ENCODE peak calls at places on chromosomes 12 and 14, in nine cellular contexts. One of them, this sample, is unnamed. For H3K4me1, the result is how much of the 10 kb centered on the place peaks cover.

GRCh38 chr12:30908389-30909087 is 18.0 kb upstream of the TSPAN11 start:
- DNase-seq in lower lobe of right lung: no peak
- DNase-seq in heart left ventricle: no peak
- DNase-seq in left ventricle myocardium inferior: no peak
- DNase-seq in A549: no peak
- DNase-seq in Peyer's patch: no peak
- DNase-seq in mucosa of descending colon: no peak
- DNase-seq in stomach: no peak
- DNase-seq in lung: no peak
- DNase-seq in this sample: no peak

GRCh38 chr12:118148287-118148686 is 12.4 kb downstream of the PEBP1 start:
- DNase-seq in lung: no peak
- DNase-seq in Peyer's patch: no peak
- DNase-seq in A549: no peak
- DNase-seq in lower lobe of right lung: no peak
- DNase-seq in mucosa of descending colon: no peak
- DNase-seq in stomach: no peak
- DNase-seq in left ventricle myocardium inferior: no peak
- DNase-seq in heart left ventricle: no peak
- DNase-seq in this sample: no peak

GRCh38 chr12:124884587-124885438 is 21.1 kb upstream of the SCARB1 start:
- DNase-seq in lung: no peak
- DNase-seq in stomach: peak
- DNase-seq in mucosa of descending colon: peak
- DNase-seq in A549: no peak
- DNase-seq in heart left ventricle: no peak
- DNase-seq in left ventricle myocardium inferior: no peak
- DNase-seq in lower lobe of right lung: peak
- DNase-seq in Peyer's patch: peak
- DNase-seq in this sample: no peak

GRCh38 chr12:116659771-116660481 is 77.9 kb downstream of the SPRING1 start:
- DNase-seq in Peyer's patch: no peak
- DNase-seq in lower lobe of right lung: no peak
- DNase-seq in heart left ventricle: no peak
- DNase-seq in left ventricle myocardium inferior: no peak
- DNase-seq in A549: no peak
- DNase-seq in mucosa of descending colon: no peak
- DNase-seq in lung: no peak
- DNase-seq in stomach: peak
- DNase-seq in this sample: no peak

GRCh38 chr14:103527408-103528157 is 1.4 kb upstream of the TRMT61A start:
- DNase-seq in left ventricle myocardium inferior: no peak
- DNase-seq in Peyer's patch: peak
- DNase-seq in lower lobe of right lung: no peak
- DNase-seq in lung: no peak
- DNase-seq in heart left ventricle: no peak
- DNase-seq in A549: no peak
- DNase-seq in stomach: no peak
- DNase-seq in mucosa of descending colon: peak
- DNase-seq in this sample: no peak

GRCh38 chr14:61193471-61193870 is 87.7 kb downstream of the TMEM30B start:
- DNase-seq in mucosa of descending colon: no peak
- DNase-seq in lower lobe of right lung: no peak
- DNase-seq in A549: no peak
- DNase-seq in heart left ventricle: no peak
- DNase-seq in stomach: no peak
- DNase-seq in lung: no peak
- DNase-seq in left ventricle myocardium inferior: no peak
- DNase-seq in Peyer's patch: no peak
- DNase-seq in this sample: no peak

GRCh38 chr12:117671734-117672133 is 297.1 kb downstream of the KSR2 start:
- DNase-seq in left ventricle myocardium inferior: peak
- DNase-seq in lung: no peak
- DNase-seq in heart left ventricle: no peak
- DNase-seq in lower lobe of right lung: no peak
- DNase-seq in stomach: no peak
- DNase-seq in mucosa of descending colon: peak
- DNase-seq in A549: peak
- DNase-seq in Peyer's patch: no peak
- DNase-seq in this sample: no peak

GRCh38 chr12:122197612-122197966 is 5.9 kb upstream of the B3GNT4 start:
- DNase-seq in A549: no peak
- DNase-seq in heart left ventricle: no peak
- DNase-seq in lung: no peak
- DNase-seq in lower lobe of right lung: no peak
- DNase-seq in stomach: no peak
- DNase-seq in mucosa of descending colon: no peak
- DNase-seq in left ventricle myocardium inferior: no peak
- DNase-seq in Peyer's patch: no peak
- DNase-seq in this sample: no peak

GRCh38 chr12:124827588-124828184 is 36.0 kb downstream of the SCARB1 start:
- DNase-seq in Peyer's patch: no peak
- DNase-seq in lung: no peak
- DNase-seq in lower lobe of right lung: no peak
- DNase-seq in mucosa of descending colon: no peak
- DNase-seq in A549: peak
- DNase-seq in heart left ventricle: no peak
- DNase-seq in stomach: no peak
- DNase-seq in left ventricle myocardium inferior: no peak
- DNase-seq in this sample: no peak

GRCh38 chr12:40691913-40692616 is at the start of gene CNTN1:
- DNase-seq in lower lobe of right lung: peak
- DNase-seq in Peyer's patch: no peak
- DNase-seq in stomach: no peak
- DNase-seq in lung: peak
- DNase-seq in mucosa of descending colon: peak
- DNase-seq in A549: peak
- DNase-seq in heart left ventricle: no peak
- DNase-seq in left ventricle myocardium inferior: peak
- DNase-seq in this sample: peak

GRCh38 chr14:90362558-90362896 is 30.8 kb upstream of the NRDE2 start:
- DNase-seq in heart left ventricle: no peak
- DNase-seq in A549: no peak
- DNase-seq in lung: no peak
- DNase-seq in Peyer's patch: no peak
- DNase-seq in stomach: no peak
- DNase-seq in mucosa of descending colon: no peak
- DNase-seq in lower lobe of right lung: no peak
- DNase-seq in left ventricle myocardium inferior: no peak
- DNase-seq in this sample: no peak

GRCh38 chr12:54251667-54252284 is 28.1 kb downstream of the CBX5 start:
- DNase-seq in lower lobe of right lung: no peak
- DNase-seq in mucosa of descending colon: no peak
- DNase-seq in stomach: no peak
- DNase-seq in A549: peak
- DNase-seq in Peyer's patch: no peak
- DNase-seq in left ventricle myocardium inferior: no peak
- DNase-seq in heart left ventricle: no peak
- DNase-seq in lung: no peak
- DNase-seq in this sample: no peak

GRCh38 chr12:104291867-104292524 is 11.5 kb upstream of the EID3 start:
- DNase-seq in left ventricle myocardium inferior: no peak
- DNase-seq in lung: no peak
- DNase-seq in A549: peak
- DNase-seq in heart left ventricle: no peak
- DNase-seq in mucosa of descending colon: no peak
- DNase-seq in Peyer's patch: no peak
- DNase-seq in lower lobe of right lung: no peak
- DNase-seq in stomach: no peak
- DNase-seq in this sample: no peak

GRCh38 chr14:34684578-34684977 is 29.8 kb downstream of the CFL2 start:
- DNase-seq in stomach: no peak
- DNase-seq in heart left ventricle: no peak
- DNase-seq in lower lobe of right lung: no peak
- DNase-seq in mucosa of descending colon: no peak
- DNase-seq in left ventricle myocardium inferior: no peak
- DNase-seq in A549: no peak
- DNase-seq in Peyer's patch: no peak
- DNase-seq in lung: no peak
- DNase-seq in this sample: no peak

GRCh38 chr12:59372971-59373370 is 222.9 kb upstream of the SLC16A7 start:
- DNase-seq in A549: peak
- DNase-seq in heart left ventricle: no peak
- DNase-seq in lung: no peak
- DNase-seq in mucosa of descending colon: no peak
- DNase-seq in lower lobe of right lung: no peak
- DNase-seq in stomach: no peak
- DNase-seq in left ventricle myocardium inferior: no peak
- DNase-seq in Peyer's patch: no peak
- DNase-seq in this sample: no peak

DNA sequence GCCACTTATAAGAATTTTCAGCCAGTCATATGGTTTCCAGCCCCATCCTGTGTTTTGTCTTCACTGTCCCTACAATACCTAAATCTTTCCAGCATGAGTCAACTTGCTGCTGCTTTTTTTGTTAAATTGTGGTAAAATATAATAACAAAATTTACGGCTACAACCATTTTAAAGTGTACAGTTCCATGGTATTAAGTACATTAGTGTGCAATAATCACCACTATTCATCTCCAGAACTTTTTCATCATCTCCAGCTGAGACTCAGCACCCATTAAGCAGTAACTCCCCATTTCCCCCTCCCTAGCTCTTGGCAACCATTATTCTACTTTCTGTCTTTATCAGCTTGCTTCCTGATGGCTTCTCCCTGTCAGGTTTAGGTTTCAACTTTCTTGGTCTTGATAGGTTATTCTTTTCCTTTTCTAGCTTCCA is 39.1 kb downstream of the FRS2 start:
- DNase-seq in Peyer's patch: no peak
- DNase-seq in stomach: no peak
- DNase-seq in left ventricle myocardium inferior: no peak
- DNase-seq in lung: no peak
- DNase-seq in A549: no peak
- DNase-seq in mucosa of descending colon: no peak
- DNase-seq in heart left ventricle: no peak
- DNase-seq in lower lobe of right lung: no peak
- DNase-seq in this sample: no peak
- H3K4me3 ChIP-seq in Peyer's patch: no peak
- H3K4me3 ChIP-seq in stomach: no peak
- H3K4me3 ChIP-seq in left ventricle myocardium inferior: no peak
- H3K4me3 ChIP-seq in lung: no peak
- H3K4me3 ChIP-seq in A549: no peak
- H3K4me3 ChIP-seq in mucosa of descending colon: no peak
- H3K4me3 ChIP-seq in heart left ventricle: no peak
- H3K4me3 ChIP-seq in lower lobe of right lung: no peak
- H3K4me3 ChIP-seq in this sample: no peak

GRCh38 chr14:62497708-62498107 is 547.5 kb downstream of the KCNH5 start:
- DNase-seq in mucosa of descending colon: no peak
- DNase-seq in lower lobe of right lung: no peak
- DNase-seq in Peyer's patch: no peak
- DNase-seq in left ventricle myocardium inferior: no peak
- DNase-seq in stomach: no peak
- DNase-seq in A549: no peak
- DNase-seq in lung: no peak
- DNase-seq in heart left ventricle: no peak
- DNase-seq in this sample: no peak
- TF ChIP-seq CTCF in mucosa of descending colon: no peak
- TF ChIP-seq CTCF in lower lobe of right lung: no peak
- TF ChIP-seq CTCF in Peyer's patch: no peak
- TF ChIP-seq CTCF in left ventricle myocardium inferior: no peak
- TF ChIP-seq CTCF in stomach: no peak
- TF ChIP-seq CTCF in A549: no peak
- TF ChIP-seq CTCF in lung: no peak
- TF ChIP-seq CTCF in heart left ventricle: no peak
- TF ChIP-seq CTCF in this sample: no peak

GRCh38 chr14:91885113-91885712 is 17.9 kb upstream of the TC2N start:
- DNase-seq in lung: no peak
- DNase-seq in Peyer's patch: no peak
- DNase-seq in left ventricle myocardium inferior: no peak
- DNase-seq in mucosa of descending colon: no peak
- DNase-seq in stomach: no peak
- DNase-seq in A549: no peak
- DNase-seq in lower lobe of right lung: no peak
- DNase-seq in heart left ventricle: no peak
- DNase-seq in this sample: no peak
- H3K4me1 ChIP-seq in lung: under half
- H3K4me1 ChIP-seq in Peyer's patch: under half
- H3K4me1 ChIP-seq in left ventricle myocardium inferior: under half
- H3K4me1 ChIP-seq in mucosa of descending colon: under half
- H3K4me1 ChIP-seq in stomach: under half
- H3K4me1 ChIP-seq in A549: under half
- H3K4me1 ChIP-seq in lower lobe of right lung: under half
- H3K4me1 ChIP-seq in heart left ventricle: under half
- H3K4me1 ChIP-seq in this sample: under half

GRCh38 chr14:41604793-41605534 is 1.7 kb upstream of the LRFN5 start:
- DNase-seq in mucosa of descending colon: no peak
- DNase-seq in A549: no peak
- DNase-seq in Peyer's patch: no peak
- DNase-seq in stomach: no peak
- DNase-seq in lower lobe of right lung: no peak
- DNase-seq in heart left ventricle: peak
- DNase-seq in lung: no peak
- DNase-seq in left ventricle myocardium inferior: peak
- DNase-seq in this sample: no peak

GRCh38 chr14:41607966-41608663 is 1.4 kb downstream of the LRFN5 start:
- DNase-seq in Peyer's patch: no peak
- DNase-seq in mucosa of descending colon: no peak
- DNase-seq in left ventricle myocardium inferior: no peak
- DNase-seq in lower lobe of right lung: no peak
- DNase-seq in A549: no peak
- DNase-seq in stomach: no peak
- DNase-seq in heart left ventricle: no peak
- DNase-seq in lung: no peak
- DNase-seq in this sample: no peak

GRCh38 chr14:41607119-41607785 is 576 bp downstream of the LRFN5 start:
- DNase-seq in heart left ventricle: no peak
- DNase-seq in Peyer's patch: no peak
- DNase-seq in lung: no peak
- DNase-seq in mucosa of descending colon: no peak
- DNase-seq in lower lobe of right lung: no peak
- DNase-seq in stomach: no peak
- DNase-seq in A549: no peak
- DNase-seq in left ventricle myocardium inferior: no peak
- DNase-seq in this sample: no peak

GRCh38 chr14:41606249-41607118 is at the start of gene LRFN5:
- DNase-seq in heart left ventricle: peak
- DNase-seq in lower lobe of right lung: no peak
- DNase-seq in stomach: no peak
- DNase-seq in A549: no peak
- DNase-seq in lung: peak
- DNase-seq in mucosa of descending colon: no peak
- DNase-seq in Peyer's patch: no peak
- DNase-seq in left ventricle myocardium inferior: peak
- DNase-seq in this sample: no peak

DNA sequence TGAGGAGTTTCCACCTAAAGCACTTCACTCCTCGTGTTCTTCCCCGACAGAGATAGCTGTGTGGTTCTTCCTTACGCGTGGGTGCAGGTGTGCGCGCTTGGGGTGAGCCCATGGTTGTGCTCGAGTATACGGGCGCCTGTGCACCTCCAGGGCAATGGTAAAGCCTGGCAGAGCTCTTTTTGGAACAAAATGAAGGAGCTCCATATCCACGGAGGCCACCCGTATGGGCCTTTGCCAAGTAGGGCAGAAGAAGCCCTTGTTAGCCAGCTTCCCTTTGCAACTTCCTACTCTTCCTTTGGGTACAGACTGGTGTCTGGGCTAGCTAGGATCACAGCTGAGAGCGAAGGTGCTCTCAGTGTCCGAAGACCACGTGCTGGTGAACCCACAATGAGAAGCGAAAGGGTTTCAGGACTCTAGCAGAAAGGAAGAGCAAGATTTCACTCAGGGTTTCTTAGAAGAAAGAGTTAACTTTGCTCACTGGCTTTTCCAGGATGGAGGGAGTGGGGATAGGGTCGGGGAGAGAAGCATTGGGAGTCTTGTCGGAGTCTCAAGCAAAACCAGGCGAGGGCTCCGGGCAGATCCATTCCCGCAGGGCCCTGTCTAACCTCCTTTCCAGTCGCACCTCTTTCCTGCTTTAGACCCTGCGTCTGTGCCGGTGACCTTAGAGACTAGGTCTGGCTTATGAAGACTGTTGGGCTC is 977 bp upstream of the LRFN5 start:
- DNase-seq in lung: no peak
- DNase-seq in Peyer's patch: no peak
- DNase-seq in left ventricle myocardium inferior: no peak
- DNase-seq in heart left ventricle: no peak
- DNase-seq in mucosa of descending colon: no peak
- DNase-seq in lower lobe of right lung: no peak
- DNase-seq in stomach: no peak
- DNase-seq in A549: no peak
- DNase-seq in this sample: no peak
- H3K4me3 ChIP-seq in lung: peak
- H3K4me3 ChIP-seq in Peyer's patch: peak
- H3K4me3 ChIP-seq in left ventricle myocardium inferior: peak
- H3K4me3 ChIP-seq in heart left ventricle: peak
- H3K4me3 ChIP-seq in mucosa of descending colon: no peak
- H3K4me3 ChIP-seq in lower lobe of right lung: peak
- H3K4me3 ChIP-seq in stomach: peak
- H3K4me3 ChIP-seq in A549: no peak
- H3K4me3 ChIP-seq in this sample: peak

This sample was measured in thoracic aorta.